ENCODE peak calls at places on chromosomes 3 and 15, in ten cellular contexts. Z is left lung, S is thoracic aorta, J is GM12865, M is Peyer's patch, V is lower leg skin, L is hepatocyte, O is heart right ventricle, G is foreskin fibroblast, I is left ventricle myocardium inferior. A is an unnamed sample.

GRCh38 chr3:189964623-189965022 is 156.1 kb downstream of the P3H2 start:
- DNase-seq in I (no peak), V (no peak), O (no peak), G (no peak), S (no peak), M (no peak), Z (no peak), J (no peak), L (no peak), A (no peak)

GRCh38 chr3:184583345-184584000 is 21.9 kb downstream of the EPHB3 start:
- DNase-seq in G (peak; percentile 49), V (no peak), Z (no peak), L (peak; percentile 63), O (no peak), S (no peak), J (no peak), M (no peak), I (peak; percentile 71), A (peak; percentile 29)

GRCh38 chr3:129413687-129414506 is 14.5 kb downstream of the EFCAB12 start:
- DNase-seq in J (peak; percentile 46), L (peak; percentile 77), O (no peak), I (no peak), M (no peak), S (no peak), Z (no peak), V (no peak), G (peak; percentile 88), A (no peak)

GRCh38 chr15:88638626-88639372 is at the start of gene ISG20:
- DNase-seq in V (peak; percentile 92), Z (peak; percentile 94), M (peak; percentile 99), G (peak; percentile 99), O (peak; percentile 88), L (peak; percentile 97), J (peak; percentile 99), S (peak; percentile 90), I (peak; percentile 83), A (peak; percentile 95)

GRCh38 chr3:6326760-6327159 is 534.2 kb upstream of the GRM7 start:
- DNase-seq in M (no peak), V (no peak), I (no peak), O (no peak), G (no peak), Z (no peak), S (no peak), L (no peak), J (peak; percentile 35), A (no peak)

GRCh38 chr3:53312832-53313231 is 34.5 kb downstream of the DCP1A start:
- DNase-seq in I (no peak), L (no peak), O (no peak), S (no peak), G (no peak), V (no peak), Z (no peak), M (no peak), J (no peak), A (no peak)

GRCh38 chr3:42572278-42572677 is 9.5 kb downstream of the SEC22C start:
- DNase-seq in M (no peak), J (peak; percentile 45), Z (no peak), I (no peak), S (no peak), L (peak; percentile 36), V (no peak), G (peak; percentile 55), O (peak; percentile 10), A (peak; percentile 21)

GRCh38 chr3:139677341-139678155 is at the start of gene NMNAT3:
- DNase-seq in M (peak; percentile 75), O (peak; percentile 83), S (peak; percentile 22), G (peak; percentile 68), V (peak; percentile 70), J (peak; percentile 77), L (peak; percentile 95), Z (peak; percentile 94), I (peak; percentile 87), A (peak; percentile 92)

GRCh38 chr3:128408693-128409620 is 57.7 kb downstream of the DNAJB8 start:
- DNase-seq in M (no peak), J (no peak), L (no peak), S (no peak), O (peak; percentile 38), I (peak; percentile 43), V (no peak), Z (no peak), G (peak; percentile 44), A (no peak)

GRCh38 chr3:110526732-110527727 is 544.6 kb upstream of the NECTIN3 start:
- DNase-seq in I (no peak), L (peak; percentile 69), G (peak; percentile 96), O (no peak), S (no peak), J (no peak), V (no peak), Z (no peak), M (no peak), A (no peak)

GRCh38 chr3:182690163-182690562 is 103.1 kb upstream of the ATP11B start:
- DNase-seq in M (no peak), J (no peak), I (no peak), L (no peak), G (no peak), V (no peak), S (no peak), Z (no peak), O (no peak), A (no peak)

GRCh38 chr3:196217307-196218154 is 1.2 kb downstream of the SLC51A start:
- DNase-seq in V (no peak), M (no peak), Z (no peak), S (no peak), L (no peak), I (no peak), O (no peak), J (no peak), G (no peak), A (no peak)

GRCh38 chr3:196216681-196217211 is 412 bp downstream of the SLC51A start:
- DNase-seq in M (no peak), G (no peak), Z (no peak), I (no peak), L (no peak), V (no peak), O (no peak), J (no peak), S (no peak), A (peak; percentile 19)

GRCh38 chr3:196214783-196215441 is 1.4 kb upstream of the SLC51A start:
- DNase-seq in S (no peak), Z (no peak), V (no peak), J (no peak), O (no peak), G (no peak), L (peak; percentile 67), M (no peak), I (no peak), A (no peak)

GRCh38 chr3:196215493-196215892 is 841 bp upstream of the SLC51A start:
- DNase-seq in L (no peak), M (no peak), G (no peak), V (no peak), I (no peak), J (no peak), S (no peak), Z (no peak), O (no peak), A (no peak)

GRCh38 chr3:196216081-196216564 is at the start of gene SLC51A:
- DNase-seq in L (no peak), G (no peak), V (no peak), O (no peak), I (no peak), J (no peak), M (no peak), S (no peak), Z (no peak), A (peak; percentile 64)
- H3K4me3 ChIP-seq in L (no peak within 1 kb of the TSS), G (no peak within 1 kb of the TSS), V (no peak within 1 kb of the TSS), O (no peak within 1 kb of the TSS), I (no peak within 1 kb of the TSS), J (no peak within 1 kb of the TSS), M (no peak within 1 kb of the TSS), S (no peak within 1 kb of the TSS), Z (no peak within 1 kb of the TSS), A (no peak within 1 kb of the TSS)

GRCh38 chr15:52008698-52009434 is 10.2 kb upstream of the MAPK6 start:
- DNase-seq in G (no peak), Z (no peak), O (no peak), I (no peak), L (no peak), M (no peak), S (no peak), J (peak; percentile 84), V (no peak), A (no peak)
- TF ChIP-seq CTCF in G (no peak), Z (no peak), O (no peak), I (no peak), L (no peak), M (no peak), S (no peak), J (no peak), V (no peak), A (no peak)

DNA sequence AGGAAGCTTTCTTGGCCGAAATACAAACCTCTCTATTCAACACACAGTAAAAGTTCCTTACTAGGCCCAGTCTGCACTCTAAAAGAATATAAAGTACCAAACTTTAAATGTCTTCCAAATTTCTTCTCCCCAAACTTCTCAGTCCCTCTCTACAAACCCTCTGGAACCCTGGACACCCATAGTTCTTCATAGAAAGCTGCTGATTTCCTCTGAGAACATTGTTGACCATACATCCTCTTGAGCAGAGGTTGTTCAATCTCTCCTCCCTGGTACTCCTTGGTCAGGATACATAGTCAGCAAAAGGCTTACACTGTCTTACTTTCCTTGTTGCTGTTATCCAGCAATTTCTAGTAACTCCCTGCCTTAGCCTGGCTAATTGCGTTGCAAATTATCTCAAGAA is 3.1 kb upstream of the ACAP2 start:
- DNase-seq in J (no peak), S (no peak), L (no peak), V (no peak), M (no peak), Z (no peak), G (no peak), I (no peak), O (no peak), A (no peak)
- H3K4me3 ChIP-seq in J (no peak overlapping the region), S (no peak overlapping the region), L (no peak overlapping the region), V (no peak overlapping the region), M (no peak overlapping the region), Z (no peak overlapping the region), G (no peak overlapping the region), I (no peak overlapping the region), O (no peak overlapping the region), A (no peak overlapping the region)

GRCh38 chr3:154971341-154971740 is 108.8 kb upstream of the MME start:
- DNase-seq in V (no peak), Z (no peak), S (no peak), G (peak; percentile 60), I (no peak), M (no peak), O (no peak), L (no peak), J (no peak), A (no peak)

GRCh38 chr3:154971771-154972326 is 108.3 kb upstream of the MME start:
- DNase-seq in M (no peak), J (no peak), L (no peak), S (no peak), Z (no peak), V (no peak), I (no peak), G (peak; percentile 89), O (no peak), A (no peak)

GRCh38 chr3:154970796-154971195 is 109.3 kb upstream of the MME start:
- DNase-seq in M (no peak), G (peak; percentile 93), O (no peak), L (peak; percentile 11), I (no peak), S (no peak), J (no peak), V (no peak), Z (no peak), A (no peak)

GRCh38 chr3:154973851-154974250 is 106.3 kb upstream of the MME start:
- DNase-seq in L (no peak), J (no peak), S (no peak), V (no peak), Z (no peak), O (no peak), M (no peak), I (no peak), G (peak; percentile 39), A (no peak)

GRCh38 chr3:154972951-154973350 is 107.2 kb upstream of the MME start:
- DNase-seq in M (no peak), O (no peak), G (peak; percentile 72), J (no peak), S (no peak), V (no peak), I (no peak), L (no peak), Z (no peak), A (no peak)
- TF ChIP-seq CTCF in M (no peak), O (no peak), G (no peak), J (no peak), S (no peak), V (no peak), I (no peak), L (no peak), Z (no peak), A (no peak)

A was measured in thyroid gland.